ENCODE peak calls at places on chromosome 1, in nine cellular contexts. Z is A549, Q is stomach, D is vagina, K is cardiac muscle cell, V is WTC11, F is fibroblast of lung, P is GM13976, N is H1. C is an unnamed sample.

GRCh38 chr1:203217668-203218067 is 11.8 kb downstream of the CHIT1 start:
- DNase-seq in V (peak; percentile 24), P (no peak), F (no peak), K (no peak), Q (no peak), D (no peak), N (no peak), Z (no peak), C (no peak)

GRCh38 chr1:89894210-89894668 is 73.4 kb downstream of the LRRC8D start:
- DNase-seq in Q (no peak), Z (peak; percentile 48), D (peak; percentile 6), F (peak; percentile 94), N (no peak), V (no peak), K (peak; percentile 91), P (no peak), C (no peak)

GRCh38 chr1:204672482-204673216 is 12.9 kb downstream of the LRRN2 start:
- DNase-seq in N (no peak), P (no peak), K (no peak), D (no peak), Z (no peak), V (no peak), F (no peak), Q (no peak), C (no peak)

GRCh38 chr1:100883963-100884362 is 10.7 kb downstream of the EXTL2 start:
- DNase-seq in K (peak; percentile 57), N (no peak), D (no peak), Q (no peak), V (no peak), P (no peak), Z (peak; percentile 44), F (peak; percentile 67), C (no peak)

GRCh38 chr1:208105756-208106155 is 138.4 kb downstream of the PLXNA2 start:
- DNase-seq in V (no peak), Q (no peak), F (no peak), P (no peak), N (no peak), D (no peak), Z (no peak), K (no peak), C (no peak)

GRCh38 chr1:160799641-160800040 is 3.7 kb downstream of the LY9 start:
- DNase-seq in D (no peak), V (no peak), Q (no peak), K (no peak), P (no peak), F (no peak), Z (no peak), N (no peak), C (no peak)

GRCh38 chr1:64948905-64949833 is 17.2 kb downstream of the JAK1 start:
- DNase-seq in F (no peak), D (no peak), Z (no peak), P (no peak), V (no peak), K (peak; percentile 34), Q (no peak), N (no peak), C (no peak)

GRCh38 chr1:33719771-33720670 is 143.9 kb upstream of the HMGB4 start:
- DNase-seq in V (no peak), F (peak; percentile 78), P (no peak), N (peak; percentile 28), K (peak; percentile 8), D (peak; percentile 40), Q (no peak), Z (no peak), C (peak; percentile 34)

GRCh38 chr1:168245042-168245441 is 19.2 kb downstream of the SFT2D2 start:
- DNase-seq in K (no peak), Q (no peak), Z (no peak), N (no peak), P (no peak), D (no peak), V (no peak), F (no peak), C (no peak)

GRCh38 chr1:234605983-234606730 is 3.8 kb downstream of the IRF2BP2 start:
- DNase-seq in N (no peak), D (no peak), V (no peak), Q (peak; percentile 53), Z (peak; percentile 75), P (no peak), K (peak; percentile 73), F (peak; percentile 62), C (no peak)
- TF ChIP-seq CTCF in N (no peak), D (no peak), V (no peak), Q (no peak), Z (peak; percentile 31), P (no peak), K (no peak), F (no peak), C (no peak)

GRCh38 chr1:1778827-1779675 is 781 bp upstream of the NADK start:
- DNase-seq in F (no peak), Q (peak; percentile 92), D (no peak), N (peak; percentile 92), K (no peak), P (peak; percentile 93), V (peak; percentile 90), Z (no peak), C (no peak)
- TF ChIP-seq CTCF in F (no peak), Q (no peak), D (no peak), N (peak; percentile 27), K (peak; percentile 14), P (peak; percentile 29), V (no peak), Z (peak; percentile 6), C (peak; percentile 56)

GRCh38 chr1:61152706-61153105 is 70.3 kb downstream of the NFIA start:
- DNase-seq in Z (no peak), F (no peak), K (no peak), D (no peak), P (no peak), V (no peak), N (no peak), Q (no peak), C (no peak)
- TF ChIP-seq CTCF in Z (no peak), F (no peak), K (no peak), D (no peak), P (no peak), V (no peak), N (no peak), Q (no peak), C (peak; percentile 31)

GRCh38 chr1:41657101-41657500 is 172.6 kb upstream of the EDN2 start:
- DNase-seq in Z (no peak), P (no peak), V (no peak), N (no peak), Q (no peak), F (no peak), D (no peak), K (no peak), C (no peak)

GRCh38 chr1:41658444-41659158 is 174.1 kb upstream of the EDN2 start:
- DNase-seq in Z (no peak), Q (no peak), V (no peak), D (no peak), K (no peak), P (no peak), F (no peak), N (no peak), C (no peak)

GRCh38 chr1:41656088-41656487 is 171.6 kb upstream of the EDN2 start:
- DNase-seq in Q (no peak), F (no peak), V (no peak), Z (no peak), N (no peak), D (no peak), K (no peak), P (no peak), C (no peak)

GRCh38 chr1:41659159-41659495 is 174.6 kb upstream of the EDN2 start:
- DNase-seq in F (no peak), N (no peak), Q (no peak), Z (no peak), K (no peak), P (no peak), D (no peak), V (no peak), C (no peak)

DNA sequence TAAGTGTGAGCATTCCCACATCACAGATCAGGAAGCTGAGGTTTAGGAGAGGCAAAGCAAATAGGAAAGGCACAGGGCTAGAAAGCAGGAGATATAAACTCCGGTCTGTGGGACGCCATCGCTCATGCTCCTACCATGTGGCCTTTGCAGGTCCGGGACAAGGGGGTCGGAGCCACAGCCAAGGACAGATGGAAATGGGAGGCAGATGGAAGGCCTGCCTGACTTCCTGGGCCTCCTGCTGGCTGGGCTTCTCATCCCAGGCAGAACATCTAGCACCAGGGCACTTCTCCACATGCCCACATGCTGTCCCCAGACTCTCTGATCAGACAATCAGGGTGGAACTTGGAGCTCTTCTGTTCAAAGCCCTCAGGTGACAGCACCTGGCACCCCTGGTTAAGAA is 173.2 kb upstream of the EDN2 start:
- DNase-seq in N (no peak), Z (no peak), F (no peak), V (no peak), P (no peak), K (no peak), Q (no peak), D (no peak), C (no peak)
- TF ChIP-seq CTCF in N (no peak), Z (no peak), F (no peak), V (no peak), P (no peak), K (no peak), Q (no peak), D (no peak), C (no peak)

C was measured in type B pancreatic cell.